ENCODE peak calls at places on chromosomes 5 and 9, in ten cellular contexts. One of them, this sample, is unnamed.

GRCh38 chr9:69882998-69883565 is 62.5 kb downstream of the CFAP95 start:
- DNase-seq in thoracic aorta: no peak
- DNase-seq in ovary: no peak
- DNase-seq in keratinocyte: no peak
- DNase-seq in tibial nerve: no peak
- DNase-seq in suprapubic skin: no peak
- DNase-seq in A549: no peak
- DNase-seq in GM23338: no peak
- DNase-seq in CD8-positive, alpha-beta T cell: no peak
- DNase-seq in right atrium auricular region: no peak
- DNase-seq in this sample: no peak

GRCh38 chr9:119283118-119283794 is 86.0 kb downstream of the BRINP1 start:
- DNase-seq in suprapubic skin: no peak
- DNase-seq in thoracic aorta: no peak
- DNase-seq in CD8-positive, alpha-beta T cell: no peak
- DNase-seq in right atrium auricular region: peak
- DNase-seq in GM23338: peak
- DNase-seq in ovary: no peak
- DNase-seq in keratinocyte: no peak
- DNase-seq in A549: no peak
- DNase-seq in tibial nerve: no peak
- DNase-seq in this sample: peak

GRCh38 chr9:35079041-35079425 is 709 bp downstream of the FANCG start:
- DNase-seq in thoracic aorta: no peak
- DNase-seq in tibial nerve: no peak
- DNase-seq in CD8-positive, alpha-beta T cell: no peak
- DNase-seq in keratinocyte: no peak
- DNase-seq in A549: no peak
- DNase-seq in suprapubic skin: no peak
- DNase-seq in ovary: no peak
- DNase-seq in GM23338: no peak
- DNase-seq in right atrium auricular region: no peak
- DNase-seq in this sample: no peak

GRCh38 chr5:149210229-149210628 is 61.4 kb upstream of the AFAP1L1 start:
- DNase-seq in A549: peak
- DNase-seq in ovary: no peak
- DNase-seq in suprapubic skin: no peak
- DNase-seq in right atrium auricular region: peak
- DNase-seq in keratinocyte: no peak
- DNase-seq in GM23338: no peak
- DNase-seq in thoracic aorta: no peak
- DNase-seq in CD8-positive, alpha-beta T cell: no peak
- DNase-seq in tibial nerve: no peak
- DNase-seq in this sample: peak

GRCh38 chr9:93097496-93098205 is 1.6 kb downstream of the CARD19 start:
- DNase-seq in GM23338: no peak
- DNase-seq in ovary: no peak
- DNase-seq in tibial nerve: no peak
- DNase-seq in thoracic aorta: no peak
- DNase-seq in CD8-positive, alpha-beta T cell: no peak
- DNase-seq in keratinocyte: no peak
- DNase-seq in right atrium auricular region: no peak
- DNase-seq in A549: no peak
- DNase-seq in suprapubic skin: peak
- DNase-seq in this sample: no peak

GRCh38 chr9:135119496-135120064 is 32.1 kb downstream of the OLFM1 start:
- DNase-seq in tibial nerve: no peak
- DNase-seq in suprapubic skin: no peak
- DNase-seq in keratinocyte: no peak
- DNase-seq in CD8-positive, alpha-beta T cell: no peak
- DNase-seq in thoracic aorta: no peak
- DNase-seq in ovary: no peak
- DNase-seq in right atrium auricular region: no peak
- DNase-seq in GM23338: no peak
- DNase-seq in A549: no peak
- DNase-seq in this sample: no peak

GRCh38 chr5:171312129-171312819 is 3.2 kb downstream of the TLX3 start:
- DNase-seq in GM23338: peak
- DNase-seq in keratinocyte: no peak
- DNase-seq in ovary: no peak
- DNase-seq in thoracic aorta: no peak
- DNase-seq in tibial nerve: no peak
- DNase-seq in suprapubic skin: no peak
- DNase-seq in right atrium auricular region: no peak
- DNase-seq in A549: no peak
- DNase-seq in CD8-positive, alpha-beta T cell: no peak
- DNase-seq in this sample: no peak

GRCh38 chr5:125149503-125149902 is 403.1 kb upstream of the ZNF608 start:
- DNase-seq in ovary: no peak
- DNase-seq in thoracic aorta: no peak
- DNase-seq in right atrium auricular region: no peak
- DNase-seq in GM23338: no peak
- DNase-seq in keratinocyte: no peak
- DNase-seq in CD8-positive, alpha-beta T cell: no peak
- DNase-seq in tibial nerve: no peak
- DNase-seq in A549: no peak
- DNase-seq in suprapubic skin: no peak
- DNase-seq in this sample: no peak

GRCh38 chr5:50711280-50711679 is 44.8 kb downstream of the PARP8 start:
- DNase-seq in tibial nerve: no peak
- DNase-seq in ovary: no peak
- DNase-seq in right atrium auricular region: no peak
- DNase-seq in keratinocyte: no peak
- DNase-seq in thoracic aorta: no peak
- DNase-seq in A549: no peak
- DNase-seq in CD8-positive, alpha-beta T cell: peak
- DNase-seq in GM23338: no peak
- DNase-seq in suprapubic skin: no peak
- DNase-seq in this sample: peak

GRCh38 chr5:173452506-173452905 is 124.3 kb upstream of the STC2 start:
- DNase-seq in GM23338: no peak
- DNase-seq in thoracic aorta: no peak
- DNase-seq in ovary: no peak
- DNase-seq in suprapubic skin: no peak
- DNase-seq in CD8-positive, alpha-beta T cell: no peak
- DNase-seq in tibial nerve: no peak
- DNase-seq in right atrium auricular region: no peak
- DNase-seq in keratinocyte: no peak
- DNase-seq in A549: no peak
- DNase-seq in this sample: no peak

GRCh38 chr5:1259806-1260480 is 34.8 kb downstream of the SLC6A18 start:
- DNase-seq in ovary: no peak
- DNase-seq in thoracic aorta: no peak
- DNase-seq in suprapubic skin: no peak
- DNase-seq in A549: no peak
- DNase-seq in tibial nerve: no peak
- DNase-seq in GM23338: no peak
- DNase-seq in keratinocyte: no peak
- DNase-seq in right atrium auricular region: no peak
- DNase-seq in CD8-positive, alpha-beta T cell: no peak
- DNase-seq in this sample: no peak
- TF ChIP-seq CTCF in ovary: no peak
- TF ChIP-seq CTCF in thoracic aorta: no peak
- TF ChIP-seq CTCF in suprapubic skin: no peak
- TF ChIP-seq CTCF in A549: no peak
- TF ChIP-seq CTCF in tibial nerve: no peak
- TF ChIP-seq CTCF in GM23338: no peak
- TF ChIP-seq CTCF in keratinocyte: no peak
- TF ChIP-seq CTCF in right atrium auricular region: no peak
- TF ChIP-seq CTCF in CD8-positive, alpha-beta T cell: no peak
- TF ChIP-seq CTCF in this sample: no peak

GRCh38 chr5:119270955-119271757 is 84.7 kb upstream of the TNFAIP8 start:
- DNase-seq in suprapubic skin: no peak
- DNase-seq in GM23338: no peak
- DNase-seq in thoracic aorta: no peak
- DNase-seq in keratinocyte: no peak
- DNase-seq in ovary: no peak
- DNase-seq in CD8-positive, alpha-beta T cell: no peak
- DNase-seq in A549: no peak
- DNase-seq in right atrium auricular region: no peak
- DNase-seq in tibial nerve: no peak
- DNase-seq in this sample: no peak
- H3K4me3 ChIP-seq in suprapubic skin: no peak
- H3K4me3 ChIP-seq in GM23338: no peak
- H3K4me3 ChIP-seq in thoracic aorta: no peak
- H3K4me3 ChIP-seq in keratinocyte: no peak
- H3K4me3 ChIP-seq in ovary: no peak
- H3K4me3 ChIP-seq in CD8-positive, alpha-beta T cell: peak
- H3K4me3 ChIP-seq in A549: no peak
- H3K4me3 ChIP-seq in right atrium auricular region: no peak
- H3K4me3 ChIP-seq in tibial nerve: no peak
- H3K4me3 ChIP-seq in this sample: no peak

GRCh38 chr9:127572961-127573727 is 38.9 kb upstream of the STXBP1 start:
- DNase-seq in tibial nerve: no peak
- DNase-seq in GM23338: no peak
- DNase-seq in CD8-positive, alpha-beta T cell: no peak
- DNase-seq in A549: no peak
- DNase-seq in keratinocyte: no peak
- DNase-seq in right atrium auricular region: no peak
- DNase-seq in thoracic aorta: no peak
- DNase-seq in ovary: no peak
- DNase-seq in suprapubic skin: no peak
- DNase-seq in this sample: peak

GRCh38 chr9:127578627-127578951 is 33.5 kb upstream of the STXBP1 start:
- DNase-seq in keratinocyte: no peak
- DNase-seq in thoracic aorta: no peak
- DNase-seq in CD8-positive, alpha-beta T cell: no peak
- DNase-seq in A549: no peak
- DNase-seq in right atrium auricular region: no peak
- DNase-seq in ovary: no peak
- DNase-seq in tibial nerve: no peak
- DNase-seq in suprapubic skin: no peak
- DNase-seq in GM23338: no peak
- DNase-seq in this sample: no peak

GRCh38 chr9:127575875-127576778 is 36.0 kb upstream of the STXBP1 start:
- DNase-seq in keratinocyte: no peak
- DNase-seq in ovary: no peak
- DNase-seq in thoracic aorta: no peak
- DNase-seq in suprapubic skin: no peak
- DNase-seq in right atrium auricular region: no peak
- DNase-seq in GM23338: no peak
- DNase-seq in CD8-positive, alpha-beta T cell: no peak
- DNase-seq in tibial nerve: no peak
- DNase-seq in A549: no peak
- DNase-seq in this sample: no peak

GRCh38 chr9:127570533-127571111 is 41.5 kb upstream of the STXBP1 start:
- DNase-seq in tibial nerve: no peak
- DNase-seq in right atrium auricular region: no peak
- DNase-seq in thoracic aorta: no peak
- DNase-seq in A549: no peak
- DNase-seq in ovary: no peak
- DNase-seq in CD8-positive, alpha-beta T cell: no peak
- DNase-seq in keratinocyte: no peak
- DNase-seq in suprapubic skin: no peak
- DNase-seq in GM23338: no peak
- DNase-seq in this sample: no peak

DNA sequence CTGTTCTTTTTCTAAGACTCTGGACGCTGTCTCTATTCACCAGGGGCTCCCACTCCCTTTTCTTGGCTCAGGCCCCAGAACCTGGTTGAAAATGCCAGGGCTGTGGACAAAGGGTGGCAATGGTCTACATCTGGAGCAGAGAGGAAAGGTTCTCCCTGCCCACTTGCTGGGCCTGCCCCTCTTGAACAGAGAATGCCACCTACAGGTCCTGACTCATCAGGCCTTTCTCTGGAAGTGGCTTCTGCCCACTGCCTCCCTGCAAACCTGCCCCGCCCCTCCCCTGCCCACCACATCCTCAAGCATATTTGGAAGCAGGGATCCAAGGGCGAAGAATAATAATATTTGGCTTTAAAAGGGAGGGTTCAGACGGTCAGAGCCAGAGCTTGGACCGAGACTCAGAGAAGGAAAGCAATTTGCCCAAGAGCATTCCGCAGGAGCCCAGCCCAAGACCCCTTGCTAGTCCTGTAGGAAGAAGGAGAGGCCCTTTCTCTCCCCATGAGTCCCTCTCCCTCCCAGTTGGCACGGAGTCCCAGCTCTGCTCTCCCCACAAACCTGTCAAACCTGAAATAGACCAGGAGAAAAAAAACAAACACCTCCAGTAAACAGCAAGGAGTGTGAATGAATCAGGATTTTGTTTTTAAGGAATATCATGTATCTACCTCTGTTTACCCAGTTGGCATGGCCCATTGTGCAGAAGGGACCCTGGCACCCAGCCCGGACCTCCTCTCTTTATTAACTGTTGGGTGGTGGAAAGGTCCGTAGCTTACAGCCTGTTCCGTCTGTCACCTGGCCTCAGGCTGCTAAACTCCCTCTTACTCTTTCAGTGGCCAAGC is 37.8 kb upstream of the STXBP1 start:
- DNase-seq in suprapubic skin: no peak
- DNase-seq in right atrium auricular region: no peak
- DNase-seq in A549: peak
- DNase-seq in thoracic aorta: peak
- DNase-seq in CD8-positive, alpha-beta T cell: no peak
- DNase-seq in keratinocyte: no peak
- DNase-seq in tibial nerve: no peak
- DNase-seq in ovary: no peak
- DNase-seq in GM23338: no peak
- DNase-seq in this sample: peak
- TF ChIP-seq CTCF in suprapubic skin: no peak
- TF ChIP-seq CTCF in right atrium auricular region: no peak
- TF ChIP-seq CTCF in A549: peak
- TF ChIP-seq CTCF in thoracic aorta: no peak
- TF ChIP-seq CTCF in CD8-positive, alpha-beta T cell: no peak
- TF ChIP-seq CTCF in keratinocyte: peak
- TF ChIP-seq CTCF in tibial nerve: no peak
- TF ChIP-seq CTCF in ovary: no peak
- TF ChIP-seq CTCF in GM23338: no peak
- TF ChIP-seq CTCF in this sample: no peak

GRCh38 chr5:179619776-179620175 is 3.7 kb downstream of the HNRNPH1 start:
- DNase-seq in right atrium auricular region: no peak
- DNase-seq in CD8-positive, alpha-beta T cell: no peak
- DNase-seq in A549: no peak
- DNase-seq in ovary: no peak
- DNase-seq in keratinocyte: no peak
- DNase-seq in tibial nerve: no peak
- DNase-seq in GM23338: no peak
- DNase-seq in suprapubic skin: no peak
- DNase-seq in thoracic aorta: no peak
- DNase-seq in this sample: no peak

GRCh38 chr5:179621551-179621971 is 1.9 kb downstream of the HNRNPH1 start:
- DNase-seq in keratinocyte: no peak
- DNase-seq in A549: no peak
- DNase-seq in right atrium auricular region: no peak
- DNase-seq in suprapubic skin: peak
- DNase-seq in GM23338: no peak
- DNase-seq in ovary: no peak
- DNase-seq in CD8-positive, alpha-beta T cell: no peak
- DNase-seq in thoracic aorta: no peak
- DNase-seq in tibial nerve: no peak
- DNase-seq in this sample: no peak

GRCh38 chr5:179618923-179619554 is 4.4 kb downstream of the HNRNPH1 start:
- DNase-seq in A549: no peak
- DNase-seq in thoracic aorta: no peak
- DNase-seq in CD8-positive, alpha-beta T cell: no peak
- DNase-seq in suprapubic skin: peak
- DNase-seq in ovary: no peak
- DNase-seq in keratinocyte: no peak
- DNase-seq in tibial nerve: no peak
- DNase-seq in right atrium auricular region: no peak
- DNase-seq in GM23338: no peak
- DNase-seq in this sample: no peak

GRCh38 chr5:179620703-179621350 is 2.6 kb downstream of the HNRNPH1 start:
- DNase-seq in ovary: no peak
- DNase-seq in right atrium auricular region: no peak
- DNase-seq in thoracic aorta: no peak
- DNase-seq in tibial nerve: no peak
- DNase-seq in keratinocyte: no peak
- DNase-seq in GM23338: no peak
- DNase-seq in suprapubic skin: no peak
- DNase-seq in A549: no peak
- DNase-seq in CD8-positive, alpha-beta T cell: no peak
- DNase-seq in this sample: no peak

GRCh38 chr5:179620293-179620692 is 3.2 kb downstream of the HNRNPH1 start:
- DNase-seq in CD8-positive, alpha-beta T cell: no peak
- DNase-seq in thoracic aorta: no peak
- DNase-seq in right atrium auricular region: no peak
- DNase-seq in tibial nerve: no peak
- DNase-seq in GM23338: no peak
- DNase-seq in A549: no peak
- DNase-seq in suprapubic skin: no peak
- DNase-seq in ovary: no peak
- DNase-seq in keratinocyte: no peak
- DNase-seq in this sample: no peak
- H3K4me3 ChIP-seq in CD8-positive, alpha-beta T cell: peak
- H3K4me3 ChIP-seq in thoracic aorta: peak
- H3K4me3 ChIP-seq in right atrium auricular region: peak
- H3K4me3 ChIP-seq in tibial nerve: no peak
- H3K4me3 ChIP-seq in GM23338: peak
- H3K4me3 ChIP-seq in A549: peak
- H3K4me3 ChIP-seq in suprapubic skin: peak
- H3K4me3 ChIP-seq in ovary: peak
- H3K4me3 ChIP-seq in keratinocyte: peak
- H3K4me3 ChIP-seq in this sample: peak